ENCODE peak calls at places on chromosomes 13 and 19, in seven cellular contexts. W, O, G, E, P, A and S are unnamed samples.

GRCh38 chr13:91659583-91660415 is 261.4 kb downstream of the GPC5 start:
- DNase-seq in W (no peak), O (no peak), E (no peak), P (no peak), G (no peak), A (no peak), S (no peak)

GRCh38 chr19:44051654-44052402 is at the start of gene ZNF223:
- DNase-seq in G (peak), W (peak), P (peak), O (peak), E (peak), A (peak), S (peak)

GRCh38 chr13:105918842-105919741 is 616.4 kb downstream of the EFNB2 start:
- DNase-seq in A (peak), O (peak), W (peak), E (peak), P (peak), G (no peak), S (peak)

GRCh38 chr13:105139048-105139379 is 1396.4 kb downstream of the EFNB2 start:
- DNase-seq in O (no peak), P (no peak), A (no peak), E (no peak), W (no peak), G (no peak), S (no peak)

GRCh38 chr19:32876919-32877285 is 7.3 kb upstream of the SLC7A9 start:
- DNase-seq in W (peak), O (no peak), E (peak), P (no peak), A (peak), G (no peak), S (no peak)

GRCh38 chr19:47309608-47310007 is at the start of gene C5AR1:
- DNase-seq in G (no peak), A (no peak), W (no peak), O (peak), E (no peak), P (no peak), S (no peak)

GRCh38 chr13:112688560-112689497 is 1.0 kb upstream of the ATP11A start:
- DNase-seq in E (no peak), O (peak), G (no peak), P (peak), W (no peak), A (no peak), S (no peak)

GRCh38 chr19:39112338-39112890 is 13.2 kb upstream of the PAK4 start:
- DNase-seq in O (peak), E (peak), A (no peak), G (no peak), P (no peak), W (peak), S (no peak)

GRCh38 chr19:17673937-17674799 is 14.0 kb downstream of the UNC13A start:
- DNase-seq in E (no peak), O (no peak), A (no peak), G (no peak), P (no peak), W (no peak), S (no peak)

GRCh38 chr13:19618925-19619324 is 14.5 kb upstream of the MPHOSPH8 start:
- DNase-seq in G (no peak), A (peak), P (peak), W (peak), E (peak), O (peak), S (peak)

GRCh38 chr13:102399791-102400618 is 1.8 kb downstream of the FGF14 start:
- DNase-seq in O (peak), A (no peak), E (peak), G (no peak), P (peak), W (no peak), S (no peak)
- TF ChIP-seq CTCF in O (no peak), A (peak), E (peak), G (no peak), P (peak), W (peak), S (no peak)

DNA sequence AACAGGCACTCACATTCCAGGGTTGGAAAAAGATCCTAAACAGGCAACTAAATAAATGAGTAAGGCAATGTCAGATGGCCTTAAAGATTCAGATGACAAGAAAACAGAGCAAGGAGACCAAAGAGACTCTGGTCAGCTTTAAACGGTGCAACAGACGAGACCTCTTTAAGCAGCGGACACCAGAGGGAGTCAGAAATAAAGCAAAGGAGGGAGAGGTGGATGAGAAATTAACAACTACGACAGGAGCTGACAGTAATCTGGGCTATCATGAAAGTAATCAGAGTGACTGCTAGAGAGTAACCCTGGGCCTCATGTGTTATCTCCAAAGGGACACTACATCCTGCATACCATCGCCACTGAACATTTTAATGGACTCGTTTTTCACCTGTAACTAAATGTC is 1.1 kb downstream of the ZNF550 start:
- DNase-seq in A (peak), E (peak), G (no peak), W (no peak), O (no peak), P (peak), S (no peak)
- TF ChIP-seq CTCF in A (no peak), E (peak), G (no peak), W (no peak), O (no peak), P (peak), S (no peak)

GRCh38 chr13:81171065-81171647 is 830.2 kb upstream of the SPRY2 start:
- DNase-seq in E (peak), A (no peak), G (no peak), W (peak), O (no peak), P (peak), S (no peak)
- TF ChIP-seq CTCF in E (peak), A (peak), G (no peak), W (peak), O (peak), P (peak), S (peak)

GRCh38 chr13:75541961-75542360 is 4.3 kb upstream of the COMMD6 start:
- DNase-seq in O (no peak), G (no peak), E (no peak), W (no peak), P (no peak), A (no peak), S (no peak)

GRCh38 chr13:75533866-75534265 is 3.8 kb downstream of the COMMD6 start:
- DNase-seq in A (peak), E (no peak), P (no peak), O (no peak), G (no peak), W (no peak), S (no peak)

GRCh38 chr13:75541287-75541686 is 3.6 kb upstream of the COMMD6 start:
- DNase-seq in O (peak), P (no peak), E (peak), G (no peak), A (peak), W (no peak), S (no peak)

GRCh38 chr13:75537401-75538365 is at the start of gene COMMD6:
- DNase-seq in P (peak), A (peak), O (peak), E (peak), W (peak), G (peak), S (peak)
- TF ChIP-seq CTCF in P (no peak), A (peak), O (peak), E (no peak), W (no peak), G (peak), S (peak)

DNA sequence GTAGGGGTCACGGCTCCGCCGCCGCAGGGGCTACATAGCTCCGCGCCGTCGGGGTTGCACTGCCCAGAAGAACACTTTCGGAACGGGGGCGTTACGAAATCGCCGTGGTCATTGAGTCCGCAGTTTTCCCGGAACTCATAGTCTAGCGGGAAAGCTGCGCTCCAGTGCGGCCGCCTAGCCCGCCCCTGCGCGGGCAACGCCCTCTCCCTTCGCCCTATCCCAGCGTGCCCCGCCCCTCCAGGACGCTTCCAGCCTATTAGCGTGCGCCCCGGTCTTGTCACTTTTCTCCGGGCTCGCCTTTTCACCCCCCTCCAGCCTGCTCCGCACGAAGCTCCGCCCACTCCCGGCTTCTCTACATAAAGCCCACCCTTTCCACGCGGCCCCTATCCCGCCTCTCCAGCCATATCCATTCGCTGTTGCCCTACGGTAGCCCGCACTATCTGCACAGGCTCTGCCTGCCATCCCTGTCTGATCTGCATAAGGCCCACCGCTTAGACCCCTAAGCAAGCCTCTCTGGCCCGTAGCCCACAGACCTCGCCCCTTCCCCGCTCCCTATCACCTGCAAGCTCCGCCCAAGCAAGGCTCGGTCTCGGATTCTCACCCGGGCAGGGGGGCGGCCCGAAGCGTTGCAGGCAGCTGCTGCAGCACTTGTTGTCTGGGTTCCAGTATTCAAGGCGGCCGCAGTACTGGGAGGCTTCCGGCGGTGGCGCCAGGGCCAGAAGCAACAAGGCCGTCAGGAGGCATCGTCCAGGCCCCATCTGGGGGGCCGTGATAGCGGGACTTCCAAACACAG is 1.6 kb downstream of the IGFLR1 start:
- DNase-seq in G (peak), W (peak), P (peak), O (peak), A (peak), E (peak), S (peak)
- TF ChIP-seq CTCF in G (no peak), W (no peak), P (no peak), O (no peak), A (peak), E (no peak), S (peak)

GRCh38 chr13:45928843-45929242 is 77.3 kb upstream of the SIAH3 start:
- DNase-seq in O (peak), W (no peak), E (no peak), G (no peak), A (no peak), P (peak), S (no peak)

GRCh38 chr13:45921337-45921736 is 69.8 kb upstream of the SIAH3 start:
- DNase-seq in O (no peak), P (no peak), E (no peak), A (no peak), G (no peak), W (no peak), S (no peak)

GRCh38 chr13:45928196-45928595 is 76.6 kb upstream of the SIAH3 start:
- DNase-seq in O (no peak), G (no peak), E (no peak), A (no peak), P (no peak), W (no peak), S (no peak)

GRCh38 chr13:45925151-45925550 is 73.6 kb upstream of the SIAH3 start:
- DNase-seq in O (no peak), P (peak), W (no peak), G (no peak), A (peak), E (peak), S (no peak)
- TF ChIP-seq CTCF in O (no peak), P (peak), W (no peak), G (no peak), A (peak), E (peak), S (no peak)

GRCh38 chr13:78875792-78876580 is 217.0 kb upstream of the OBI1 start:
- DNase-seq in P (no peak), W (no peak), A (no peak), G (no peak), E (no peak), O (no peak), S (no peak)
- TF ChIP-seq CTCF in P (no peak), W (no peak), A (no peak), G (no peak), E (no peak), O (no peak), S (no peak)

GRCh38 chr19:55173717-55174409 is 6.2 kb downstream of the SYT5 start:
- DNase-seq in O (peak), P (peak), G (no peak), W (peak), E (peak), A (peak), S (peak)
- TF ChIP-seq CTCF in O (no peak), P (no peak), G (no peak), W (no peak), E (no peak), A (peak), S (no peak)